ENCODE peak calls at places on chromosome 1, in six cellular contexts. One of them, this sample, is unnamed.
A peak's percentile ranks its signal among the peaks of the same experiment; 100 is the strongest.

GRCh38 chr1:158506369-158506987 is 34.5 kb downstream of the OR10R2 start:
- DNase-seq in natural killer cell: no peak
- DNase-seq in pancreas: no peak
- DNase-seq in aorta: no peak
- DNase-seq in dorsolateral prefrontal cortex: no peak
- DNase-seq in C1 segment of cervical spinal cord: no peak
- DNase-seq in this sample: no peak

GRCh38 chr1:3019007-3019515 is 2.2 kb upstream of the ACTRT2 start:
- DNase-seq in natural killer cell: no peak
- DNase-seq in pancreas: no peak
- DNase-seq in aorta: peak; percentile 38
- DNase-seq in dorsolateral prefrontal cortex: peak; percentile 33
- DNase-seq in C1 segment of cervical spinal cord: no peak
- DNase-seq in this sample: peak; percentile 42

GRCh38 chr1:6788946-6789345 is 3.7 kb downstream of the CAMTA1 start:
- DNase-seq in natural killer cell: no peak
- DNase-seq in pancreas: no peak
- DNase-seq in aorta: no peak
- DNase-seq in dorsolateral prefrontal cortex: no peak
- DNase-seq in C1 segment of cervical spinal cord: no peak
- DNase-seq in this sample: no peak

GRCh38 chr1:189616893-189617292 is 860.8 kb downstream of the BRINP3 start:
- DNase-seq in natural killer cell: no peak
- DNase-seq in pancreas: no peak
- DNase-seq in aorta: no peak
- DNase-seq in dorsolateral prefrontal cortex: peak; percentile 48
- DNase-seq in C1 segment of cervical spinal cord: no peak
- DNase-seq in this sample: peak; percentile 42

GRCh38 chr1:35885961-35886558 is 3.1 kb downstream of the AGO1 start:
- DNase-seq in natural killer cell: no peak
- DNase-seq in pancreas: no peak
- DNase-seq in aorta: no peak
- DNase-seq in dorsolateral prefrontal cortex: no peak
- DNase-seq in C1 segment of cervical spinal cord: no peak
- DNase-seq in this sample: no peak

GRCh38 chr1:59096501-59096900 is 200.4 kb upstream of the FGGY start:
- DNase-seq in natural killer cell: no peak
- DNase-seq in pancreas: no peak
- DNase-seq in aorta: no peak
- DNase-seq in dorsolateral prefrontal cortex: no peak
- DNase-seq in C1 segment of cervical spinal cord: no peak
- DNase-seq in this sample: no peak

GRCh38 chr1:43598622-43599021 is 51.3 kb upstream of the KDM4A start:
- DNase-seq in natural killer cell: no peak
- DNase-seq in pancreas: no peak
- DNase-seq in aorta: no peak
- DNase-seq in dorsolateral prefrontal cortex: no peak
- DNase-seq in C1 segment of cervical spinal cord: no peak
- DNase-seq in this sample: no peak

GRCh38 chr1:8687053-8687452 is 130.4 kb downstream of the RERE start:
- DNase-seq in natural killer cell: no peak
- DNase-seq in pancreas: no peak
- DNase-seq in aorta: no peak
- DNase-seq in dorsolateral prefrontal cortex: no peak
- DNase-seq in C1 segment of cervical spinal cord: no peak
- DNase-seq in this sample: no peak

GRCh38 chr1:87958201-87958600 is 629.5 kb downstream of the LMO4 start:
- DNase-seq in natural killer cell: no peak
- DNase-seq in pancreas: no peak
- DNase-seq in aorta: no peak
- DNase-seq in dorsolateral prefrontal cortex: peak; percentile 46
- DNase-seq in C1 segment of cervical spinal cord: no peak
- DNase-seq in this sample: no peak

GRCh38 chr1:160285506-160285905 is 573 bp upstream of the PEX19 start:
- DNase-seq in natural killer cell: no peak
- DNase-seq in pancreas: no peak
- DNase-seq in aorta: no peak
- DNase-seq in dorsolateral prefrontal cortex: no peak
- DNase-seq in C1 segment of cervical spinal cord: no peak
- DNase-seq in this sample: no peak

GRCh38 chr1:167765496-167765895 is 43.7 kb downstream of the MPZL1 start:
- DNase-seq in natural killer cell: no peak
- DNase-seq in pancreas: no peak
- DNase-seq in aorta: no peak
- DNase-seq in dorsolateral prefrontal cortex: no peak
- DNase-seq in C1 segment of cervical spinal cord: no peak
- DNase-seq in this sample: no peak

GRCh38 chr1:84971957-84972356 is 25.0 kb downstream of the MCOLN2 start:
- DNase-seq in natural killer cell: no peak
- DNase-seq in pancreas: no peak
- DNase-seq in aorta: no peak
- DNase-seq in dorsolateral prefrontal cortex: no peak
- DNase-seq in C1 segment of cervical spinal cord: no peak
- DNase-seq in this sample: no peak

GRCh38 chr1:152459596-152460528 is 45.8 kb upstream of the CRNN start:
- DNase-seq in natural killer cell: peak; percentile 67
- DNase-seq in pancreas: peak; percentile 65
- DNase-seq in aorta: peak; percentile 84
- DNase-seq in dorsolateral prefrontal cortex: peak; percentile 67
- DNase-seq in C1 segment of cervical spinal cord: no peak
- DNase-seq in this sample: no peak

GRCh38 chr1:82225407-82226197 is 424.9 kb downstream of the ADGRL2 start:
- DNase-seq in natural killer cell: no peak
- DNase-seq in pancreas: no peak
- DNase-seq in aorta: peak; percentile 43
- DNase-seq in dorsolateral prefrontal cortex: no peak
- DNase-seq in C1 segment of cervical spinal cord: no peak
- DNase-seq in this sample: no peak

GRCh38 chr1:165914136-165914798 is 86.9 kb downstream of the UCK2 start:
- DNase-seq in natural killer cell: peak; percentile 44
- DNase-seq in pancreas: peak; percentile 83
- DNase-seq in aorta: no peak
- DNase-seq in dorsolateral prefrontal cortex: peak; percentile 54
- DNase-seq in C1 segment of cervical spinal cord: no peak
- DNase-seq in this sample: peak; percentile 7

GRCh38 chr1:199279872-199280649 is 641.2 kb downstream of the PTPRC start:
- DNase-seq in natural killer cell: no peak
- DNase-seq in pancreas: no peak
- DNase-seq in aorta: no peak
- DNase-seq in dorsolateral prefrontal cortex: no peak
- DNase-seq in C1 segment of cervical spinal cord: no peak
- DNase-seq in this sample: no peak

GRCh38 chr1:33626801-33627200 is 154.4 kb downstream of the ZSCAN20 start:
- DNase-seq in natural killer cell: no peak
- DNase-seq in pancreas: no peak
- DNase-seq in aorta: no peak
- DNase-seq in dorsolateral prefrontal cortex: no peak
- DNase-seq in C1 segment of cervical spinal cord: no peak
- DNase-seq in this sample: no peak

GRCh38 chr1:20530901-20531300 is 21.5 kb upstream of the FAM43B start:
- DNase-seq in natural killer cell: no peak
- DNase-seq in pancreas: no peak
- DNase-seq in aorta: no peak
- DNase-seq in dorsolateral prefrontal cortex: no peak
- DNase-seq in C1 segment of cervical spinal cord: no peak
- DNase-seq in this sample: no peak

GRCh38 chr1:14946567-14947285 is 206.8 kb upstream of the TMEM51 start:
- DNase-seq in natural killer cell: no peak
- DNase-seq in pancreas: no peak
- DNase-seq in aorta: peak; percentile 68
- DNase-seq in dorsolateral prefrontal cortex: no peak
- DNase-seq in C1 segment of cervical spinal cord: no peak
- DNase-seq in this sample: no peak

GRCh38 chr1:189596197-189596596 is 881.5 kb downstream of the BRINP3 start:
- DNase-seq in natural killer cell: no peak
- DNase-seq in pancreas: no peak
- DNase-seq in aorta: no peak
- DNase-seq in dorsolateral prefrontal cortex: no peak
- DNase-seq in C1 segment of cervical spinal cord: no peak
- DNase-seq in this sample: no peak

GRCh38 chr1:40774266-40774998 is 9.2 kb upstream of the KCNQ4 start:
- DNase-seq in natural killer cell: peak; percentile 51
- DNase-seq in pancreas: peak; percentile 64
- DNase-seq in aorta: no peak
- DNase-seq in dorsolateral prefrontal cortex: no peak
- DNase-seq in C1 segment of cervical spinal cord: no peak
- DNase-seq in this sample: no peak

GRCh38 chr1:1084028-1084371 is 9.9 kb upstream of the RNF223 start:
- DNase-seq in natural killer cell: no peak
- DNase-seq in pancreas: no peak
- DNase-seq in aorta: no peak
- DNase-seq in dorsolateral prefrontal cortex: peak; percentile 40
- DNase-seq in C1 segment of cervical spinal cord: no peak
- DNase-seq in this sample: peak; percentile 68

GRCh38 chr1:59020151-59020997 is 236.5 kb upstream of the JUN start:
- DNase-seq in natural killer cell: peak; percentile 39
- DNase-seq in pancreas: peak; percentile 50
- DNase-seq in aorta: peak; percentile 85
- DNase-seq in dorsolateral prefrontal cortex: no peak
- DNase-seq in C1 segment of cervical spinal cord: no peak
- DNase-seq in this sample: no peak

GRCh38 chr1:192751260-192751659 is 57.6 kb upstream of the RGS2 start:
- DNase-seq in natural killer cell: no peak
- DNase-seq in pancreas: no peak
- DNase-seq in aorta: no peak
- DNase-seq in dorsolateral prefrontal cortex: no peak
- DNase-seq in C1 segment of cervical spinal cord: no peak
- DNase-seq in this sample: no peak

GRCh38 chr1:14964698-14965055 is 188.9 kb upstream of the TMEM51 start:
- DNase-seq in natural killer cell: no peak
- DNase-seq in pancreas: no peak
- DNase-seq in aorta: no peak
- DNase-seq in dorsolateral prefrontal cortex: no peak
- DNase-seq in C1 segment of cervical spinal cord: no peak
- DNase-seq in this sample: no peak

GRCh38 chr1:106224426-106224825 is 832.0 kb upstream of the PRMT6 start:
- DNase-seq in natural killer cell: no peak
- DNase-seq in pancreas: no peak
- DNase-seq in aorta: no peak
- DNase-seq in dorsolateral prefrontal cortex: no peak
- DNase-seq in C1 segment of cervical spinal cord: no peak
- DNase-seq in this sample: no peak

GRCh38 chr1:22841754-22842370 is 130.8 kb downstream of the LACTBL1 start:
- DNase-seq in natural killer cell: no peak
- DNase-seq in pancreas: no peak
- DNase-seq in aorta: no peak
- DNase-seq in dorsolateral prefrontal cortex: no peak
- DNase-seq in C1 segment of cervical spinal cord: no peak
- DNase-seq in this sample: no peak

GRCh38 chr1:212285685-212286436 is 651 bp downstream of the PPP2R5A start:
- DNase-seq in natural killer cell: peak; percentile 70
- DNase-seq in pancreas: peak; percentile 75
- DNase-seq in aorta: peak; percentile 84
- DNase-seq in dorsolateral prefrontal cortex: peak; percentile 70
- DNase-seq in C1 segment of cervical spinal cord: no peak
- DNase-seq in this sample: peak; percentile 42

GRCh38 chr1:63674238-63674864 is 81.1 kb downstream of the PGM1 start:
- DNase-seq in natural killer cell: no peak
- DNase-seq in pancreas: peak; percentile 95
- DNase-seq in aorta: peak; percentile 84
- DNase-seq in dorsolateral prefrontal cortex: peak; percentile 57
- DNase-seq in C1 segment of cervical spinal cord: no peak
- DNase-seq in this sample: no peak

GRCh38 chr1:166953486-166953885 is 21.9 kb downstream of the ILDR2 start:
- DNase-seq in natural killer cell: no peak
- DNase-seq in pancreas: no peak
- DNase-seq in aorta: no peak
- DNase-seq in dorsolateral prefrontal cortex: no peak
- DNase-seq in C1 segment of cervical spinal cord: no peak
- DNase-seq in this sample: no peak

GRCh38 chr1:79792212-79792575 is 785.7 kb upstream of the ADGRL4 start:
- DNase-seq in natural killer cell: no peak
- DNase-seq in pancreas: no peak
- DNase-seq in aorta: no peak
- DNase-seq in dorsolateral prefrontal cortex: no peak
- DNase-seq in C1 segment of cervical spinal cord: no peak
- DNase-seq in this sample: no peak

GRCh38 chr1:195516036-195516435 is 1092.2 kb downstream of the KCNT2 start:
- DNase-seq in natural killer cell: no peak
- DNase-seq in pancreas: no peak
- DNase-seq in aorta: no peak
- DNase-seq in dorsolateral prefrontal cortex: no peak
- DNase-seq in C1 segment of cervical spinal cord: no peak
- DNase-seq in this sample: no peak

GRCh38 chr1:2583331-2583791 is 3.2 kb upstream of the PRXL2B start:
- DNase-seq in natural killer cell: no peak
- DNase-seq in pancreas: no peak
- DNase-seq in aorta: peak; percentile 35
- DNase-seq in dorsolateral prefrontal cortex: no peak
- DNase-seq in C1 segment of cervical spinal cord: no peak
- DNase-seq in this sample: no peak

GRCh38 chr1:1191734-1192133 is 14.7 kb downstream of the TNFRSF18 start:
- DNase-seq in natural killer cell: no peak
- DNase-seq in pancreas: no peak
- DNase-seq in aorta: peak; percentile 21
- DNase-seq in dorsolateral prefrontal cortex: no peak
- DNase-seq in C1 segment of cervical spinal cord: no peak
- DNase-seq in this sample: no peak

GRCh38 chr1:176073524-176074157 is 133.4 kb downstream of the COP1 start:
- DNase-seq in natural killer cell: no peak
- DNase-seq in pancreas: peak; percentile 29
- DNase-seq in aorta: no peak
- DNase-seq in dorsolateral prefrontal cortex: no peak
- DNase-seq in C1 segment of cervical spinal cord: no peak
- DNase-seq in this sample: no peak

GRCh38 chr1:2459757-2460156 is 16.3 kb upstream of the PLCH2 start:
- DNase-seq in natural killer cell: no peak
- DNase-seq in pancreas: no peak
- DNase-seq in aorta: no peak
- DNase-seq in dorsolateral prefrontal cortex: peak; percentile 86
- DNase-seq in C1 segment of cervical spinal cord: no peak
- DNase-seq in this sample: no peak

GRCh38 chr1:1602941-1603506 is 3.1 kb upstream of the FNDC10 start:
- DNase-seq in natural killer cell: no peak
- DNase-seq in pancreas: no peak
- DNase-seq in aorta: no peak
- DNase-seq in dorsolateral prefrontal cortex: no peak
- DNase-seq in C1 segment of cervical spinal cord: no peak
- DNase-seq in this sample: peak; percentile 63

GRCh38 chr1:159986093-159986492 is 32.1 kb upstream of the SLAMF9 start:
- DNase-seq in natural killer cell: no peak
- DNase-seq in pancreas: no peak
- DNase-seq in aorta: no peak
- DNase-seq in dorsolateral prefrontal cortex: no peak
- DNase-seq in C1 segment of cervical spinal cord: no peak
- DNase-seq in this sample: no peak

GRCh38 chr1:60903591-60903990 is 178.8 kb upstream of the NFIA start:
- DNase-seq in natural killer cell: no peak
- DNase-seq in pancreas: no peak
- DNase-seq in aorta: peak; percentile 72
- DNase-seq in dorsolateral prefrontal cortex: peak; percentile 70
- DNase-seq in C1 segment of cervical spinal cord: no peak
- DNase-seq in this sample: no peak